ENCODE peak calls at places on chromosomes 5 and 9, in nine cellular contexts. X is psoas muscle; E is GM20000; R is stimulated activated CD4-positive, alpha-beta T cell treated with anti-CD3 and anti-CD28 coated beads, Interleukin-4, amount 100 ng/mL, for 4 hours; W is CD8-positive, alpha-beta memory T cell; P is upper lobe of right lung; L is naive B cell; D is AG08396; Z is myocyte. N is an unnamed sample.

GRCh38 chr5:179732918-179733763 is 519 bp downstream of the MAML1 start:
- DNase-seq in L (no peak), W (no peak), D (peak; percentile 63), X (peak; percentile 52), P (peak; percentile 69), E (no peak), Z (peak; percentile 52), R (peak; percentile 25), N (peak; percentile 45)

GRCh38 chr5:19855031-19855430 is 133.0 kb downstream of the CDH18 start:
- DNase-seq in P (no peak), W (no peak), X (no peak), D (no peak), E (no peak), Z (peak; percentile 2), L (no peak), R (no peak), N (no peak)

GRCh38 chr9:33127881-33128280 is 39.3 kb downstream of the B4GALT1 start:
- DNase-seq in L (no peak), D (no peak), R (no peak), X (no peak), W (no peak), P (no peak), E (no peak), Z (no peak), N (no peak)

GRCh38 chr9:127682351-127683136 is 24.2 kb upstream of the CFAP157 start:
- DNase-seq in W (no peak), Z (peak; percentile 83), P (no peak), E (no peak), R (no peak), X (peak; percentile 81), L (no peak), D (no peak), N (no peak)

GRCh38 chr5:33793836-33794549 is 97.8 kb downstream of the ADAMTS12 start:
- DNase-seq in E (no peak), W (no peak), D (no peak), R (no peak), Z (no peak), X (no peak), P (no peak), L (no peak), N (no peak)

GRCh38 chr5:172235827-172236749 is 42.1 kb downstream of the EFCAB9 start:
- DNase-seq in W (no peak), R (no peak), D (no peak), L (no peak), P (no peak), E (no peak), X (no peak), Z (no peak), N (no peak)

GRCh38 chr9:89771205-89771604 is 166.4 kb downstream of the GADD45G start:
- DNase-seq in D (no peak), R (no peak), W (no peak), X (no peak), P (no peak), L (no peak), E (no peak), Z (no peak), N (no peak)

GRCh38 chr9:90546200-90546599 is 96.4 kb downstream of the DIRAS2 start:
- DNase-seq in P (no peak), X (no peak), R (no peak), E (no peak), D (no peak), Z (peak; percentile 87), L (no peak), W (no peak), N (peak; percentile 7)

N was measured in pons.